ENCODE peak calls at places on chromosomes 2 and 18, in four cellular contexts. One of them, this sample, is unnamed. For H3K36me3, the result is how much of the 10 kb centered on the place peaks cover.

GRCh38 chr2:44952806-44953685 is 11.5 kb downstream of the SIX3 start:
- DNase-seq in GM23338: peak
- DNase-seq in neuronal stem cell: no peak
- DNase-seq in CD4-positive, alpha-beta memory T cell: no peak
- DNase-seq in this sample: no peak

GRCh38 chr18:48996901-48997463 is 46.2 kb upstream of the SMAD7 start:
- DNase-seq in GM23338: no peak
- DNase-seq in neuronal stem cell: no peak
- DNase-seq in CD4-positive, alpha-beta memory T cell: peak
- DNase-seq in this sample: peak

GRCh38 chr2:23658466-23658942 is 268.4 kb downstream of the ATAD2B start:
- DNase-seq in GM23338: no peak
- DNase-seq in neuronal stem cell: no peak
- DNase-seq in CD4-positive, alpha-beta memory T cell: no peak
- DNase-seq in this sample: no peak

GRCh38 chr18:48161911-48162698 is 231.6 kb upstream of the SMAD2 start:
- DNase-seq in GM23338: peak
- DNase-seq in neuronal stem cell: no peak
- DNase-seq in CD4-positive, alpha-beta memory T cell: no peak
- DNase-seq in this sample: no peak

GRCh38 chr2:162022290-162022945 is 51.6 kb downstream of the DPP4 start:
- DNase-seq in GM23338: no peak
- DNase-seq in neuronal stem cell: no peak
- DNase-seq in CD4-positive, alpha-beta memory T cell: no peak
- DNase-seq in this sample: no peak

GRCh38 chr2:27954261-27954673 is 63.7 kb downstream of the BABAM2 start:
- DNase-seq in GM23338: no peak
- DNase-seq in neuronal stem cell: no peak
- DNase-seq in CD4-positive, alpha-beta memory T cell: no peak
- DNase-seq in this sample: no peak

GRCh38 chr2:126790987-126791780 is 107.5 kb upstream of the TEX51 start:
- DNase-seq in GM23338: no peak
- DNase-seq in neuronal stem cell: no peak
- DNase-seq in CD4-positive, alpha-beta memory T cell: no peak
- DNase-seq in this sample: no peak

GRCh38 chr2:159035790-159036411 is 67.5 kb downstream of the TANC1 start:
- DNase-seq in GM23338: peak
- DNase-seq in neuronal stem cell: no peak
- DNase-seq in CD4-positive, alpha-beta memory T cell: peak
- DNase-seq in this sample: no peak

GRCh38 chr2:197137234-197137633 is 173.3 kb downstream of the ANKRD44 start:
- DNase-seq in GM23338: no peak
- DNase-seq in neuronal stem cell: no peak
- DNase-seq in CD4-positive, alpha-beta memory T cell: no peak
- DNase-seq in this sample: no peak

GRCh38 chr18:69585696-69586095 is 185.0 kb downstream of the DOK6 start:
- DNase-seq in GM23338: no peak
- DNase-seq in neuronal stem cell: no peak
- DNase-seq in CD4-positive, alpha-beta memory T cell: no peak
- DNase-seq in this sample: no peak

GRCh38 chr18:24160086-24160485 is 21.2 kb downstream of the CABYR start:
- DNase-seq in GM23338: no peak
- DNase-seq in neuronal stem cell: no peak
- DNase-seq in CD4-positive, alpha-beta memory T cell: no peak
- DNase-seq in this sample: no peak

GRCh38 chr2:7044253-7045250 is 127.3 kb downstream of the RNF144A start:
- DNase-seq in GM23338: peak
- DNase-seq in neuronal stem cell: peak
- DNase-seq in CD4-positive, alpha-beta memory T cell: peak
- DNase-seq in this sample: peak

GRCh38 chr2:36352711-36353110 is 2.9 kb upstream of the CRIM1 start:
- DNase-seq in GM23338: no peak
- DNase-seq in neuronal stem cell: no peak
- DNase-seq in CD4-positive, alpha-beta memory T cell: no peak
- DNase-seq in this sample: no peak

GRCh38 chr2:216388046-216388884 is 16.0 kb upstream of the MARCHF4 start:
- DNase-seq in GM23338: no peak
- DNase-seq in neuronal stem cell: no peak
- DNase-seq in CD4-positive, alpha-beta memory T cell: peak
- DNase-seq in this sample: no peak

GRCh38 chr2:120367649-120368048 is 21.7 kb downstream of the INHBB start:
- DNase-seq in GM23338: no peak
- DNase-seq in neuronal stem cell: no peak
- DNase-seq in CD4-positive, alpha-beta memory T cell: no peak
- DNase-seq in this sample: no peak

GRCh38 chr2:131493199-131494018 is 1.2 kb upstream of the MZT2A start:
- DNase-seq in GM23338: peak
- DNase-seq in neuronal stem cell: no peak
- DNase-seq in CD4-positive, alpha-beta memory T cell: no peak
- DNase-seq in this sample: no peak

GRCh38 chr2:69196327-69197117 is 183.5 kb downstream of the ANTXR1 start:
- DNase-seq in GM23338: no peak
- DNase-seq in neuronal stem cell: no peak
- DNase-seq in CD4-positive, alpha-beta memory T cell: no peak
- DNase-seq in this sample: no peak

GRCh38 chr2:54691439-54692135 is 31.9 kb upstream of the EML6 start:
- DNase-seq in GM23338: no peak
- DNase-seq in neuronal stem cell: no peak
- DNase-seq in CD4-positive, alpha-beta memory T cell: no peak
- DNase-seq in this sample: no peak

GRCh38 chr2:241538838-241539615 is 19.5 kb upstream of the BOK start:
- DNase-seq in GM23338: no peak
- DNase-seq in neuronal stem cell: no peak
- DNase-seq in CD4-positive, alpha-beta memory T cell: no peak
- DNase-seq in this sample: no peak

GRCh38 chr2:213234641-213235040 is 49.6 kb upstream of the SPAG16 start:
- DNase-seq in GM23338: peak
- DNase-seq in neuronal stem cell: peak
- DNase-seq in CD4-positive, alpha-beta memory T cell: no peak
- DNase-seq in this sample: no peak

GRCh38 chr2:151063271-151063670 is 198.4 kb downstream of the RBM43 start:
- DNase-seq in GM23338: no peak
- DNase-seq in neuronal stem cell: no peak
- DNase-seq in CD4-positive, alpha-beta memory T cell: no peak
- DNase-seq in this sample: no peak

GRCh38 chr2:2582998-2583545 is 252.0 kb upstream of the MYT1L start:
- DNase-seq in GM23338: no peak
- DNase-seq in neuronal stem cell: no peak
- DNase-seq in CD4-positive, alpha-beta memory T cell: no peak
- DNase-seq in this sample: no peak

GRCh38 chr18:34709104-34709503 is 994 bp upstream of the DTNA start:
- DNase-seq in GM23338: no peak
- DNase-seq in neuronal stem cell: no peak
- DNase-seq in CD4-positive, alpha-beta memory T cell: no peak
- DNase-seq in this sample: no peak
- H3K27ac ChIP-seq in GM23338: no peak
- H3K27ac ChIP-seq in neuronal stem cell: peak
- H3K27ac ChIP-seq in CD4-positive, alpha-beta memory T cell: no peak
- H3K27ac ChIP-seq in this sample: no peak

DNA sequence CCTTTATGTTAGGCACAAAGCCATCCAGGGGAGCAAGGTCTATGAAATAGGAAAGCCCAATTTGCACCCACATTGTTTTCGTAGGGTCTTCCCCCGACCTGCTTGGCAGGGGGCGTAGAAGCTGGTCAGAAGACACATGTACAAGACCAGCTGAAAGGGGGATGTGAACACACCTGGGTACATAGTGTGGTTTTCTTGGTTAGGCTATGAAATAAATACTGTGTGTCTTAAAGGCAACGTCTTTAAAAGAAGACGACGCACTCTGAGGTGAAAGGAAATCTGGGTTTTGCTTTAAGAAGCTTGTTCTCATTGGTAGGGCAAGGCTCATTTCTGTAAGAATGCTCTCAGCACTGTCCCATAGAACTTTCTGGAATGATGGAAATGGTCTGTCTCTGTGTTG is 60.0 kb upstream of the KLF7 start:
- DNase-seq in GM23338: no peak
- DNase-seq in neuronal stem cell: no peak
- DNase-seq in CD4-positive, alpha-beta memory T cell: no peak
- DNase-seq in this sample: no peak
- H3K4me3 ChIP-seq in GM23338: no peak
- H3K4me3 ChIP-seq in neuronal stem cell: no peak
- H3K4me3 ChIP-seq in CD4-positive, alpha-beta memory T cell: no peak
- H3K4me3 ChIP-seq in this sample: no peak

GRCh38 chr2:178689808-178690207 is 117.4 kb downstream of the TTN start:
- DNase-seq in GM23338: no peak
- DNase-seq in neuronal stem cell: no peak
- DNase-seq in CD4-positive, alpha-beta memory T cell: no peak
- DNase-seq in this sample: no peak
- H3K36me3 ChIP-seq in GM23338: under half
- H3K36me3 ChIP-seq in neuronal stem cell: under half
- H3K36me3 ChIP-seq in CD4-positive, alpha-beta memory T cell: under half
- H3K36me3 ChIP-seq in this sample: under half

GRCh38 chr18:62338446-62339105 is 13.5 kb downstream of the TNFRSF11A start:
- DNase-seq in GM23338: no peak
- DNase-seq in neuronal stem cell: no peak
- DNase-seq in CD4-positive, alpha-beta memory T cell: no peak
- DNase-seq in this sample: no peak

GRCh38 chr18:62336618-62337017 is 11.5 kb downstream of the TNFRSF11A start:
- DNase-seq in GM23338: no peak
- DNase-seq in neuronal stem cell: no peak
- DNase-seq in CD4-positive, alpha-beta memory T cell: no peak
- DNase-seq in this sample: no peak

GRCh38 chr18:62339106-62339988 is 14.2 kb downstream of the TNFRSF11A start:
- DNase-seq in GM23338: peak
- DNase-seq in neuronal stem cell: no peak
- DNase-seq in CD4-positive, alpha-beta memory T cell: no peak
- DNase-seq in this sample: no peak

GRCh38 chr18:62335494-62335893 is 10.4 kb downstream of the TNFRSF11A start:
- DNase-seq in GM23338: no peak
- DNase-seq in neuronal stem cell: no peak
- DNase-seq in CD4-positive, alpha-beta memory T cell: no peak
- DNase-seq in this sample: no peak

DNA sequence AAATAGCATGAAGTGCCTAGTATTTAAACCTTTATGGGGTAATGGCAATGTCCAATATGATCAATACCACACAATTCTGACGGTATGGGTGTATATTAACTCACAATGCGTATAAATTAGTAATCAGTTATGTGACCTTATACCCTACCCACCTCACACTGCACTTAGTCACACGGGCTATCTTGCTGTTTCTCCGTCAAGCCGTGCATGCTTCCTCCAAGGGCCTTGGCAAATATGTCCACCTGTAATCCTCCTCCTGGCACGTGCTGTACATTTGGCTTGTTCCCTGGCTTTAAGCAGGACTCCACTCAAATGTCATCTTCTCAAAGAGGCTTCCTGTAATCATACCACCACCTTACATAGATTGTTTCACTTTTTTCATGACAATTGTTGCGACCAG is 12.2 kb downstream of the TNFRSF11A start:
- DNase-seq in GM23338: no peak
- DNase-seq in neuronal stem cell: no peak
- DNase-seq in CD4-positive, alpha-beta memory T cell: no peak
- DNase-seq in this sample: no peak
- H3K27ac ChIP-seq in GM23338: no peak
- H3K27ac ChIP-seq in neuronal stem cell: no peak
- H3K27ac ChIP-seq in CD4-positive, alpha-beta memory T cell: no peak
- H3K27ac ChIP-seq in this sample: no peak